ENCODE peak calls at places on chromosomes 3 and 15, in four cellular contexts. K, Y, U and I are unnamed samples.

GRCh38 chr15:95875141-95875643 is 455.3 kb upstream of the NR2F2 start:
- DNase-seq in Y (peak; percentile 11), K (no peak), U (peak; percentile 81), I (peak; percentile 83)

GRCh38 chr3:176663819-176664218 is 533.5 kb downstream of the TBL1XR1 start:
- DNase-seq in Y (no peak), U (peak; percentile 68), K (no peak), I (peak; percentile 89)

GRCh38 chr15:67185051-67185450 is 69.4 kb downstream of the AAGAB start:
- DNase-seq in Y (no peak), K (no peak), U (no peak), I (no peak)

GRCh38 chr15:31106495-31107300 is 5.2 kb upstream of the TRPM1 start:
- DNase-seq in K (no peak), Y (no peak), U (no peak), I (no peak)

GRCh38 chr3:23519548-23520208 is 286.1 kb upstream of the UBE2E1 start:
- DNase-seq in K (no peak), Y (no peak), U (no peak), I (no peak)

GRCh38 chr3:61200255-61200654 is 51.0 kb downstream of the FHIT start:
- DNase-seq in K (no peak), Y (no peak), U (no peak), I (no peak)

GRCh38 chr3:40877651-40878463 is 321.4 kb upstream of the CTNNB1 start:
- DNase-seq in U (peak; percentile 97), Y (no peak), K (no peak), I (peak; percentile 47)

GRCh38 chr15:66172339-66172980 is 81.1 kb downstream of the MEGF11 start:
- DNase-seq in K (no peak), Y (no peak), U (no peak), I (no peak)

GRCh38 chr15:44537728-44538240 is 837 bp downstream of the EIF3J start:
- DNase-seq in U (peak; percentile 54), K (peak; percentile 19), Y (peak; percentile 35), I (peak; percentile 16)

GRCh38 chr3:68256635-68257034 is 602.2 kb upstream of the SUCLG2 start:
- DNase-seq in Y (no peak), K (no peak), U (no peak), I (no peak)

GRCh38 chr3:151434151-151434890 is 26.5 kb downstream of the IGSF10 start:
- DNase-seq in K (no peak), Y (no peak), U (peak; percentile 89), I (peak; percentile 94)

GRCh38 chr3:65576942-65577341 is 461.8 kb downstream of the MAGI1 start:
- DNase-seq in Y (no peak), K (no peak), U (peak; percentile 47), I (peak; percentile 51)

GRCh38 chr15:52109559-52110451 is 2.8 kb downstream of the BCL2L10 start:
- DNase-seq in Y (no peak), K (peak; percentile 71), U (no peak), I (no peak)

GRCh38 chr3:148943531-148944200 is 47.7 kb upstream of the GYG1 start:
- DNase-seq in K (peak; percentile 77), U (peak; percentile 81), Y (peak; percentile 65), I (peak; percentile 93)

GRCh38 chr3:46097691-46098241 is 70.5 kb upstream of the XCR1 start:
- DNase-seq in K (peak; percentile 49), U (peak; percentile 33), Y (peak; percentile 88), I (peak; percentile 65)

GRCh38 chr15:91383532-91383931 is 283.5 kb downstream of the SV2B start:
- DNase-seq in K (no peak), U (no peak), Y (no peak), I (no peak)